ENCODE peak calls at places on chromosome 1, in six cellular contexts. One of them, this sample, is unnamed. For H3K9me3, the result is how much of the 10 kb centered on the place peaks cover.

GRCh38 chr1:158652721-158653334 is 33.7 kb downstream of the SPTA1 start:
- ATAC-seq in K562: no peak
- ATAC-seq in A549: no peak
- ATAC-seq in HepG2: no peak
- ATAC-seq in upper lobe of left lung: no peak
- ATAC-seq in GM12878: no peak
- ATAC-seq in this sample: no peak

GRCh38 chr1:236540813-236541465 is 17.2 kb downstream of the LGALS8 start:
- ATAC-seq in GM12878: no peak
- ATAC-seq in K562: no peak
- ATAC-seq in HepG2: no peak
- ATAC-seq in A549: no peak
- ATAC-seq in upper lobe of left lung: no peak
- ATAC-seq in this sample: no peak

GRCh38 chr1:39110325-39110851 is 84.2 kb downstream of the NDUFS5 start:
- ATAC-seq in GM12878: peak
- ATAC-seq in HepG2: no peak
- ATAC-seq in A549: no peak
- ATAC-seq in upper lobe of left lung: peak
- ATAC-seq in K562: no peak
- ATAC-seq in this sample: peak

GRCh38 chr1:199856381-199856780 is 171.1 kb upstream of the NR5A2 start:
- ATAC-seq in GM12878: no peak
- ATAC-seq in upper lobe of left lung: no peak
- ATAC-seq in A549: no peak
- ATAC-seq in HepG2: no peak
- ATAC-seq in K562: no peak
- ATAC-seq in this sample: no peak

GRCh38 chr1:37999434-38000232 is 5.7 kb downstream of the FHL3 start:
- ATAC-seq in upper lobe of left lung: peak
- ATAC-seq in GM12878: peak
- ATAC-seq in HepG2: peak
- ATAC-seq in K562: peak
- ATAC-seq in A549: peak
- ATAC-seq in this sample: peak

GRCh38 chr1:21491483-21492170 is 17.6 kb upstream of the ALPL start:
- ATAC-seq in GM12878: no peak
- ATAC-seq in HepG2: no peak
- ATAC-seq in K562: no peak
- ATAC-seq in A549: no peak
- ATAC-seq in upper lobe of left lung: no peak
- ATAC-seq in this sample: no peak

GRCh38 chr1:200866521-200866920 is 6.3 kb upstream of the GPR25 start:
- ATAC-seq in GM12878: peak
- ATAC-seq in upper lobe of left lung: no peak
- ATAC-seq in K562: no peak
- ATAC-seq in HepG2: no peak
- ATAC-seq in A549: peak
- ATAC-seq in this sample: no peak

GRCh38 chr1:26254404-26254803 is 20.4 kb downstream of the CEP85 start:
- ATAC-seq in upper lobe of left lung: no peak
- ATAC-seq in GM12878: no peak
- ATAC-seq in K562: no peak
- ATAC-seq in A549: no peak
- ATAC-seq in HepG2: no peak
- ATAC-seq in this sample: no peak

GRCh38 chr1:233675893-233676292 is 62.0 kb downstream of the KCNK1 start:
- ATAC-seq in A549: no peak
- ATAC-seq in K562: peak
- ATAC-seq in GM12878: peak
- ATAC-seq in upper lobe of left lung: no peak
- ATAC-seq in HepG2: no peak
- ATAC-seq in this sample: no peak

GRCh38 chr1:119371800-119372199 is 3.2 kb downstream of the HAO2 start:
- ATAC-seq in K562: no peak
- ATAC-seq in A549: no peak
- ATAC-seq in GM12878: no peak
- ATAC-seq in HepG2: peak
- ATAC-seq in upper lobe of left lung: no peak
- ATAC-seq in this sample: no peak

GRCh38 chr1:71916894-71917293 is 365.4 kb downstream of the NEGR1 start:
- ATAC-seq in HepG2: no peak
- ATAC-seq in K562: no peak
- ATAC-seq in GM12878: no peak
- ATAC-seq in upper lobe of left lung: no peak
- ATAC-seq in A549: no peak
- ATAC-seq in this sample: no peak

GRCh38 chr1:48794815-48795214 is 18.1 kb upstream of the BEND5 start:
- ATAC-seq in K562: no peak
- ATAC-seq in upper lobe of left lung: no peak
- ATAC-seq in A549: no peak
- ATAC-seq in GM12878: no peak
- ATAC-seq in HepG2: no peak
- ATAC-seq in this sample: no peak

GRCh38 chr1:65371544-65371943 is 48.9 kb upstream of the LEPR start:
- ATAC-seq in GM12878: no peak
- ATAC-seq in A549: no peak
- ATAC-seq in upper lobe of left lung: no peak
- ATAC-seq in HepG2: no peak
- ATAC-seq in K562: no peak
- ATAC-seq in this sample: no peak

GRCh38 chr1:151763990-151764389 is 694 bp upstream of the MRPL9 start:
- ATAC-seq in HepG2: peak
- ATAC-seq in upper lobe of left lung: no peak
- ATAC-seq in GM12878: no peak
- ATAC-seq in A549: peak
- ATAC-seq in K562: peak
- ATAC-seq in this sample: no peak

GRCh38 chr1:208722592-208722991 is 478.4 kb upstream of the PLXNA2 start:
- ATAC-seq in GM12878: no peak
- ATAC-seq in upper lobe of left lung: no peak
- ATAC-seq in K562: no peak
- ATAC-seq in HepG2: no peak
- ATAC-seq in A549: no peak
- ATAC-seq in this sample: no peak

GRCh38 chr1:208728815-208729214 is 484.6 kb upstream of the PLXNA2 start:
- ATAC-seq in K562: no peak
- ATAC-seq in A549: no peak
- ATAC-seq in GM12878: no peak
- ATAC-seq in HepG2: no peak
- ATAC-seq in upper lobe of left lung: no peak
- ATAC-seq in this sample: no peak

DNA sequence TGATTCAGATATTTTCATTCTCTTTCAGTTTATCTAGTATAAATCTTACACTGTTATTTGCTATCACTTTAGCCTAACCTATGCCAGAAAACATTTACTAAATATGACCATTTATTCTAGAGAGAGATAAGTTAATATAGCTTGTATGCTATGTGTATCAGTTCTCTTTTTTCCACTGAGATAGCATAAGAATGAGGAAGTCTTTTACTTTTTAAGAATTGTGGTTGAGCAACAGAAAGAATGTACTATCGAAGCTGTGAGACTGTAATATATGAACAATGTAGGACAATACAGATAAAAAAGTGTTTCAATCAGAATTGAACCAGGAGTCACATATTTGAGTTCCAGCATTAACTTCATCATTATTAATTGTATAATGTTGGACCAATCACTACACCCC is 479.9 kb upstream of the PLXNA2 start:
- ATAC-seq in HepG2: no peak
- ATAC-seq in K562: no peak
- ATAC-seq in A549: no peak
- ATAC-seq in GM12878: no peak
- ATAC-seq in upper lobe of left lung: no peak
- ATAC-seq in this sample: no peak
- H3K9me3 ChIP-seq in HepG2: half or more
- H3K9me3 ChIP-seq in K562: under half
- H3K9me3 ChIP-seq in A549: under half
- H3K9me3 ChIP-seq in GM12878: under half
- H3K9me3 ChIP-seq in upper lobe of left lung: under half
- H3K9me3 ChIP-seq in this sample: under half

DNA sequence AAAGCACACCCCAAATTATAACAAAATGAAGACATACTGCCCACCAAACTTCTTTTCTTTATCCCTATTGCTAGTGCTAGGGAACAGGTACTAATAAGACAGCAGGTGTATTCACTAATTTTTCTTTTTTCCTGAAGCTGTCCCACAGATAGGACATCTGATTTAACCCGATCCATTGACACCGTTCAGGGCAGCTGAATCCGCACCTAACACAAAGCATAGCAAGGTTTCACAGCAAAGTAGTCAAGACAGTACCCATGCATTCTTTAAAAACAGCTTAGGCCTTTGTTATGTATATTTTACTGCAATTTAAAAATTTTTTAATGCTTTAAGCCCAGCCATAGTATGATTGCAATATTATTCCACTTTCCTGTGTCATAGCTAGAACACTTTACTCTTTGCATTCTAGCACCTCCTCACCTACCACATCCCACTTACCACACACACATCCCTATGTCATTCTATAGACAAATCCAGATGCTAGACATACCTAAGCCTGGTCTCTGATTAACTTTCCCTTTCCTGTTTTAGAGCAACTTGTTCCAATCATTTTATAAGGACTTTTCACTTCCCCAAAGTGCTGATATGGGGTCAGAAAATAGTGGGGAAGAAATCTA is 40.4 kb downstream of the GATAD2B start:
- ATAC-seq in K562: no peak
- ATAC-seq in A549: no peak
- ATAC-seq in upper lobe of left lung: no peak
- ATAC-seq in HepG2: no peak
- ATAC-seq in GM12878: no peak
- ATAC-seq in this sample: no peak
- H3K27ac ChIP-seq in K562: no peak
- H3K27ac ChIP-seq in A549: no peak
- H3K27ac ChIP-seq in upper lobe of left lung: no peak
- H3K27ac ChIP-seq in HepG2: no peak
- H3K27ac ChIP-seq in GM12878: no peak
- H3K27ac ChIP-seq in this sample: no peak

GRCh38 chr1:116984406-116985160 is 17.0 kb upstream of the CD101 start:
- ATAC-seq in upper lobe of left lung: no peak
- ATAC-seq in GM12878: no peak
- ATAC-seq in HepG2: no peak
- ATAC-seq in A549: no peak
- ATAC-seq in K562: no peak
- ATAC-seq in this sample: peak
- TF ChIP-seq EP300 in upper lobe of left lung: no peak
- TF ChIP-seq EP300 in GM12878: no peak
- TF ChIP-seq EP300 in HepG2: no peak
- TF ChIP-seq EP300 in A549: no peak
- TF ChIP-seq EP300 in K562: no peak
- TF ChIP-seq EP300 in this sample: no peak

DNA sequence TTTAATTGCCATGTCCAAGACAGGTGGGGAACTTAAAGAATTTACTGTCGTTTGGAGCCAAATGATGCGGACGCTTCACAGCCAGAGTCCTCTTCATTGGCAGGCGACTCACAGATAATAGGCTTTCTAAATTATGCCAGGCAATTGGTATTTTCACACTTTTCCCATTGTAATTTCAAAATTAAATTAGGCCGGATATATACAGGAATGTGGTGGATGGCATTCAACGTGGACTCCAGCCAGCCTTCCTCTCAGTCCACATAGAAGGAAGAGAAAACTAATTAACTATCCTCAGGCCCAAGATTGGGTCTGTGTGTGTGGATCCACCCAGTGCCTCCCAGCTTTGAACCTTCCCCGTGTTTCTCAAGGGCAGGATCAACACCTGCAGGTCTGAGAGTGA is 278.3 kb downstream of the AJAP1 start:
- ATAC-seq in HepG2: no peak
- ATAC-seq in K562: no peak
- ATAC-seq in GM12878: no peak
- ATAC-seq in A549: no peak
- ATAC-seq in upper lobe of left lung: no peak
- ATAC-seq in this sample: no peak
- H3K9me3 ChIP-seq in HepG2: under half
- H3K9me3 ChIP-seq in K562: under half
- H3K9me3 ChIP-seq in GM12878: under half
- H3K9me3 ChIP-seq in A549: under half
- H3K9me3 ChIP-seq in upper lobe of left lung: under half
- H3K9me3 ChIP-seq in this sample: under half

DNA sequence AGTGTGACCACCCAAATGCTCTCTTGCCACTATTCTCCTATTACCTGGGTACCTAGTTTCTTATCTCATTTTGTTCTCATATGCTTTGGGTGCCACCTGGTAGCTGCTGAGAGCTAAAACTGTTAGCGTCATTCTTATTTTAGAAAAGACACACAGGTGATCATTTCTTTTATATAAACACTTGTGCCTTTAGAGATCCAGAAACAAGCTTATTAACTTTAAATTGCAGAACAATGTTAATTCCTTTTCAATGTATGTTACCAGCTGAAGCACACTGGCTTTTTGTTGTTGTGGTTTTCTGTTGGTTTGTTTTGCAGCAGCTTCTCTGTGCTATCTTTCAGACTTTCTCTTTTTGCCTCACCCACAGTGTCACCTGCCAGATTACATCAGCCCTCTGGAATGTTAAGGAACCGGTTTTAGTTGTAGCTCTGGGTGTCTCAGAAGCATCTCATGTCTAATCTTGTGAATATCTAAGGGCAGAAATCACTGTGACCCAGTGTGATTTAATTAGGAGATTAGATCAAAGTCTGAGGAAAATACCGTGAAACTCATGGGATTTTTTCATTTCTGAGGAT is 43.4 kb upstream of the SLC19A2 start:
- ATAC-seq in upper lobe of left lung: peak
- ATAC-seq in HepG2: no peak
- ATAC-seq in GM12878: peak
- ATAC-seq in A549: no peak
- ATAC-seq in K562: no peak
- ATAC-seq in this sample: no peak
- H3K27ac ChIP-seq in upper lobe of left lung: peak
- H3K27ac ChIP-seq in HepG2: no peak
- H3K27ac ChIP-seq in GM12878: no peak
- H3K27ac ChIP-seq in A549: no peak
- H3K27ac ChIP-seq in K562: no peak
- H3K27ac ChIP-seq in this sample: no peak

DNA sequence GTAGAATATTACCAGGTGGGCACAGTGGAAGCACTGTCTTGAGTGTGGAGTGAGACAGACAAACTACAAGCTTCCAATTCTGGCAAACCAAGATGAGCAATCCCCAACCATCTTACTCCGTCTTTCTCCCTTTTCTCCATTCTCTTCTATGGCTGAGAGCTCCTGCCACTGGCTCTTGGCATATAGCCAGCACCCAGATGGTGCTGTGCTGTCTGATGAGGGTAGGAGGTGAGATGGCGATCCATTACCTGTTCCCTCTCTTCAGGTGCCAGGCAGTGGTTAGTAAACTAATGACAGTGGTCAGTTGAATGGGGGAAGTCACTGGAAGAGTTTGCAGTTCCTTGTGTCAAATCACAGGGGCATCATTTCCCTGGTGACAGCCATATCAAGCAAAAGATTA is 108.4 kb downstream of the FNBP1L start:
- ATAC-seq in GM12878: no peak
- ATAC-seq in A549: peak
- ATAC-seq in K562: no peak
- ATAC-seq in upper lobe of left lung: no peak
- ATAC-seq in HepG2: no peak
- ATAC-seq in this sample: no peak
- TF ChIP-seq EP300 in GM12878: no peak
- TF ChIP-seq EP300 in A549: no peak
- TF ChIP-seq EP300 in K562: no peak
- TF ChIP-seq EP300 in upper lobe of left lung: no peak
- TF ChIP-seq EP300 in HepG2: no peak
- TF ChIP-seq EP300 in this sample: no peak